ENCODE peak calls at places on chromosome 6, in seven cellular contexts. A, O, G, W, K, X and D are unnamed samples.

GRCh38 chr6:31175961-31176360 is 5.5 kb upstream of the POU5F1 start:
- DNase-seq in O (no peak), G (no peak), W (no peak), K (no peak), A (no peak), X (no peak), D (no peak)

GRCh38 chr6:18135171-18135570 is 12.7 kb upstream of the NHLRC1 start:
- DNase-seq in G (no peak), K (no peak), A (no peak), O (no peak), W (no peak), X (no peak), D (no peak)

GRCh38 chr6:11194399-11195274 is 37.8 kb downstream of the NEDD9 start:
- DNase-seq in G (no peak), O (peak), K (no peak), W (no peak), A (no peak), X (no peak), D (no peak)

GRCh38 chr6:169787797-169788196 is 36.4 kb downstream of the ERMARD start:
- DNase-seq in G (no peak), O (no peak), W (no peak), X (no peak), K (no peak), A (no peak), D (no peak)

GRCh38 chr6:106360989-106361430 is 493 bp downstream of the CRYBG1 start:
- DNase-seq in X (peak), A (no peak), O (no peak), G (no peak), K (no peak), W (peak), D (no peak)

GRCh38 chr6:90065173-90065572 is 170.9 kb downstream of the GJA10 start:
- DNase-seq in A (no peak), K (no peak), X (no peak), O (no peak), G (no peak), W (no peak), D (no peak)

GRCh38 chr6:84569882-84570281 is 194.5 kb downstream of the TBX18 start:
- DNase-seq in A (no peak), G (no peak), X (no peak), O (no peak), K (no peak), W (no peak), D (no peak)

GRCh38 chr6:21508753-21509152 is 84.8 kb upstream of the SOX4 start:
- DNase-seq in A (no peak), X (no peak), W (no peak), O (no peak), K (peak), G (no peak), D (no peak)

GRCh38 chr6:51429042-51429712 is 610.5 kb downstream of the TFAP2B start:
- DNase-seq in X (no peak), A (no peak), K (no peak), O (no peak), G (no peak), W (no peak), D (no peak)

GRCh38 chr6:157193443-157193996 is 129.8 kb downstream of the TMEM242 start:
- DNase-seq in K (no peak), G (no peak), O (no peak), W (no peak), A (no peak), X (no peak), D (no peak)

GRCh38 chr6:17022604-17023003 is 79.2 kb upstream of the STMND1 start:
- DNase-seq in G (no peak), K (no peak), X (no peak), W (no peak), O (no peak), A (no peak), D (no peak)

GRCh38 chr6:12602342-12602741 is 114.2 kb upstream of the PHACTR1 start:
- DNase-seq in O (no peak), W (no peak), G (no peak), K (no peak), A (no peak), X (no peak), D (no peak)

GRCh38 chr6:34324738-34325444 is 67.6 kb downstream of the NUDT3 start:
- DNase-seq in K (no peak), X (no peak), G (no peak), W (no peak), O (no peak), A (peak), D (peak)

GRCh38 chr6:167968091-167968490 is 29.4 kb upstream of the KIF25 start:
- DNase-seq in X (peak), O (peak), K (peak), A (no peak), W (no peak), G (peak), D (no peak)

GRCh38 chr6:71238351-71238750 is 50.3 kb upstream of the OGFRL1 start:
- DNase-seq in X (no peak), A (no peak), K (no peak), O (no peak), G (no peak), W (no peak), D (no peak)

GRCh38 chr6:6619415-6619814 is 30.9 kb downstream of the LY86 start:
- DNase-seq in K (no peak), X (no peak), A (no peak), W (no peak), G (no peak), O (no peak), D (no peak)

GRCh38 chr6:24245275-24245674 is 112.6 kb downstream of the DCDC2 start:
- DNase-seq in X (no peak), O (no peak), G (no peak), K (no peak), W (no peak), A (no peak), D (no peak)

GRCh38 chr6:5630636-5631035 is 369.3 kb downstream of the FARS2 start:
- DNase-seq in W (no peak), G (no peak), A (no peak), X (no peak), K (no peak), O (no peak), D (no peak)

GRCh38 chr6:14596410-14596809 is 478.8 kb downstream of the CD83 start:
- DNase-seq in X (no peak), O (peak), G (peak), K (no peak), A (peak), W (no peak), D (no peak)

GRCh38 chr6:145733770-145734169 is 1.6 kb downstream of the EPM2A start:
- DNase-seq in O (no peak), G (no peak), A (no peak), X (no peak), W (no peak), K (no peak), D (no peak)

GRCh38 chr6:168371185-168371584 is 51.6 kb upstream of the DACT2 start:
- DNase-seq in W (peak), O (no peak), K (no peak), A (no peak), G (no peak), X (no peak), D (no peak)

GRCh38 chr6:131015630-131016263 is 47.3 kb downstream of the EPB41L2 start:
- DNase-seq in X (no peak), O (no peak), G (no peak), A (no peak), W (no peak), K (no peak), D (no peak)

GRCh38 chr6:165834613-165835259 is 171.7 kb upstream of the PDE10A start:
- DNase-seq in O (peak), W (peak), A (no peak), G (no peak), K (no peak), X (peak), D (peak)

GRCh38 chr6:133637874-133638273 is 251.0 kb upstream of the TCF21 start:
- DNase-seq in G (no peak), K (no peak), O (no peak), X (no peak), A (no peak), W (no peak), D (no peak)

GRCh38 chr6:29071831-29072723 is 15.0 kb downstream of the OR2B3 start:
- DNase-seq in K (peak), G (peak), X (peak), A (no peak), O (peak), W (no peak), D (no peak)

GRCh38 chr6:162871966-162872365 is 144.2 kb downstream of the PACRG start:
- DNase-seq in G (no peak), W (no peak), O (no peak), K (no peak), X (no peak), A (no peak), D (no peak)

GRCh38 chr6:116087437-116088027 is 13.1 kb upstream of the NT5DC1 start:
- DNase-seq in W (no peak), K (no peak), A (no peak), G (no peak), O (no peak), X (no peak), D (no peak)

GRCh38 chr6:166036321-166037105 is 131.1 kb downstream of the TBXT start:
- DNase-seq in G (no peak), X (no peak), A (no peak), O (no peak), K (no peak), W (no peak), D (no peak)

GRCh38 chr6:73134588-73134987 is 90.7 kb downstream of the KHDC1L start:
- DNase-seq in A (peak), W (peak), G (peak), X (peak), K (peak), O (no peak), D (no peak)

DNA sequence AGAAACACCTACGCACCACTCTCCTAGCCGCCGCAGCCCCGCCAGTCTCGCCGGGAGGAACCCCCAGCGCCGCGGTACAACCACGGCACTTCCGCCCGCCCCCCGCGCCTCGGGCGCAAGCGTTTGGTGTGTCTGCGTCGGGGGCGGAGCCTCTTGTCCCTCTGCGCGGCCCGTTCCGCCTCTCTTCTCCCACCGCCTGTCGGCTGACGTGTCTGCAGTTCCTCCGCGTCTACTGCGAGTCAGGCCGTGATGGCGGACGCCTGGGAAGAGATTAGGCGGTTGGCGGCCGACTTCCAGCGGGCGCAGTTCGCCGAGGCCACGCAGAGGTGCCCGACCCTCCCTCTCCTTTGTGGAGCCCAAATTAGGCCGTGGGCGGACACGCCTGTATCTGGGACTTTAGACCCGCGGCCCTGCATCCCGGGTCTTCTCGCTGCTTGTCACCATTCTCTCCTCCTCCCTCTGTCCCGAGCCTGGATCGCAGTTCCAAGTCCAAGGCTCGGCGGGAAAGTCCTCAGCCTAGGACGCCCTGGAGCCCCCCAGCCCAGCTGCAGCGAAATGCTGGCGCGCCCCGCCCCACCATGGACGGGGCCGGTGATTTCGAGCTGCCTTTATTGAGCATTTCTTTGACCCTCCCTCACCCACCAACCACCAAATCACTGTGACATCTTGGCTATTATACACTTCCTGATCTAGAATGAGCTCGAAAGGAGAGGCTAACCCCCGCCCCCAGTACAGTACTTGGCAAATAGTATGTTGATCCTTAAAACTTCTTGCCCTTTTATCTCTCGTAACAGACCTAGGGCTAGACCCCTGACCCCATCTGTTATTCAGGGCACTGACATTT is at the start of gene UFL1:
- DNase-seq in X (peak), W (peak), K (peak), G (peak), O (peak), A (peak), D (peak)
- TF ChIP-seq POLR2A in X (peak), W (peak), K (peak), G (peak), O (peak), A (peak), D (peak)

DNA sequence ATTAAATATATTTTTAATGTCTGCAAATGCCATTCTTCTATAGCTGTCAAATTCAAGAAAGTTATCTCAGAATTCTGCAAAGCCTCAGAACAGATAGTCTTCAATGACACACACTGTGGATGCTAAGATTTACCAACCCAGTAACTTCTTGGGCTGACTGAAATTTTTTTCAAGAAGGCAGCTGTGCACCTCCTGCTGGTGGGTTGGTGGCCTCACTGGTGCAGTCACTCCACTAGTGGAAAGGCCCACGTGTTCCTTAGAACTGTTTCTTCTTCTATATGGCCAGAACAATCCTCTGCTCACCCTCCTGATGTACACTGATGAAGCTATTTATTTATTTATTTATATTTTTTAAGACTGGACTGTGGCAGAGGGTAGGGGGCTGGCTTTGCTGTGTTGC is 28.1 kb upstream of the MTCL3 start:
- DNase-seq in O (no peak), K (no peak), X (no peak), W (no peak), A (no peak), G (no peak), D (no peak)
- TF ChIP-seq CTCF in O (no peak), K (peak), X (no peak), W (peak), A (no peak), G (peak), D (no peak)

GRCh38 chr6:137870286-137870685 is 3.2 kb downstream of the TNFAIP3 start:
- DNase-seq in O (no peak), A (no peak), G (no peak), X (no peak), W (no peak), K (no peak), D (no peak)
- H3K4me3 ChIP-seq in O (no peak), A (peak), G (no peak), X (no peak), W (peak), K (peak), D (no peak)

DNA sequence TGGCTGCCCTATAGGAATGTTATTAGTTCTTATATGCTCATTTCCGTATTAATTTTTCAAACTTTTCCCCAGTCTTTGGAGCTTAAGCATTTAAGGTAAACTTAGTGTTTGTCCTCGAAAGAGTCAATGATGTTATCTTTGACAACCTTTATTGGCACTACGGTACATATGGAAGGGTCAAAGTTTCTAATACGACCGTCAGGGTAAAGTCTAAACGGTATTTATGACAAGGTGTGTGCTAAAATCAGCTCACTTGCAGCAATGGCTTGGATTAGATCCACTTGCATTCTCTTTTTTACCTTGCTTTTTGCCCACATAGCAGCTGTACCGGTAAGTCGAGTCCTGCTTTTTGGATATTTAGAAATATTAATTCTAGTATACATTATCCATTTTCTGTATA is at the start of gene MEP1A:
- DNase-seq in O (no peak), X (no peak), G (no peak), W (no peak), K (peak), A (no peak), D (no peak)
- TF ChIP-seq POLR2A in O (no peak), X (peak), G (no peak), W (no peak), K (no peak), A (no peak), D (no peak)